ENCODE peak calls at places on chromosomes 11 and 22, in five cellular contexts. N is HepG2, G is GM12878, P is H1, K is K562. M is an unnamed sample.

GRCh38 chr11:47253660-47254059 is 4.1 kb upstream of the NR1H3 start:
- DNase-seq in G (no peak), P (no peak), N (peak), K (no peak), M (no peak)

GRCh38 chr11:54979375-54979774 is 272.7 kb downstream of the OR4A5 start:
- DNase-seq in K (no peak), G (no peak), P (no peak), N (no peak), M (no peak)

GRCh38 chr11:11157201-11157600 is 195.8 kb downstream of the CSNK2A3 start:
- DNase-seq in G (no peak), P (no peak), K (peak), N (peak), M (peak)

GRCh38 chr11:84855846-84856245 is 771.3 kb downstream of the DLG2 start:
- DNase-seq in P (no peak), N (no peak), K (no peak), G (no peak), M (no peak)

GRCh38 chr22:36180038-36180880 is 19.7 kb upstream of the APOL3 start:
- DNase-seq in P (peak), K (peak), N (peak), G (no peak), M (peak)

GRCh38 chr22:29167032-29167911 is 38.4 kb upstream of the EMID1 start:
- DNase-seq in K (no peak), P (no peak), N (no peak), G (peak), M (no peak)

GRCh38 chr11:111245425-111245824 is at the start of gene POU2AF2:
- DNase-seq in K (no peak), N (no peak), P (no peak), G (no peak), M (no peak)

GRCh38 chr11:102279641-102280170 is 37.6 kb upstream of the BIRC3 start:
- DNase-seq in K (no peak), G (peak), P (no peak), N (peak), M (no peak)

GRCh38 chr22:42905217-42905616 is 48.1 kb upstream of the ARFGAP3 start:
- DNase-seq in G (no peak), N (no peak), P (no peak), K (no peak), M (no peak)

GRCh38 chr11:28049338-28050216 is 58.4 kb downstream of the KIF18A start:
- DNase-seq in P (no peak), N (no peak), K (no peak), G (no peak), M (no peak)

GRCh38 chr11:131504199-131504949 is 134.0 kb downstream of the NTM start:
- DNase-seq in N (no peak), G (no peak), P (peak), K (no peak), M (peak)

GRCh38 chr11:952406-953385 is 27.0 kb downstream of the AP2A2 start:
- DNase-seq in P (no peak), K (no peak), N (peak), G (no peak), M (no peak)

GRCh38 chr11:1230456-1231395 is 7.9 kb downstream of the MUC5B start:
- DNase-seq in K (peak), G (no peak), P (peak), N (no peak), M (no peak)

GRCh38 chr11:133081730-133082452 is 450.4 kb downstream of the OPCML start:
- DNase-seq in K (no peak), P (no peak), G (no peak), N (no peak), M (no peak)

GRCh38 chr11:34552270-34552669 is 38.7 kb upstream of the ELF5 start:
- DNase-seq in P (no peak), N (no peak), G (no peak), K (no peak), M (no peak)

GRCh38 chr11:18027475-18027874 is 14.6 kb upstream of the SERGEF start:
- DNase-seq in P (no peak), G (no peak), N (no peak), K (no peak), M (no peak)

GRCh38 chr11:8959546-8960166 is 4.6 kb downstream of the TMEM9B start:
- DNase-seq in P (no peak), N (peak), K (peak), G (peak), M (peak)

GRCh38 chr11:93330446-93330984 is at the start of gene DEUP1:
- DNase-seq in P (peak), G (no peak), K (peak), N (no peak), M (peak)

GRCh38 chr11:77821349-77821851 is 456 bp downstream of the AAMDC start:
- DNase-seq in N (peak), G (no peak), P (no peak), K (peak), M (no peak)

GRCh38 chr11:88478136-88478785 is 140.7 kb upstream of the CTSC start:
- DNase-seq in K (no peak), G (no peak), N (no peak), P (no peak), M (no peak)

GRCh38 chr11:77107950-77108349 is 5.3 kb downstream of the OMP start:
- DNase-seq in K (no peak), N (peak), G (no peak), P (no peak), M (no peak)

DNA sequence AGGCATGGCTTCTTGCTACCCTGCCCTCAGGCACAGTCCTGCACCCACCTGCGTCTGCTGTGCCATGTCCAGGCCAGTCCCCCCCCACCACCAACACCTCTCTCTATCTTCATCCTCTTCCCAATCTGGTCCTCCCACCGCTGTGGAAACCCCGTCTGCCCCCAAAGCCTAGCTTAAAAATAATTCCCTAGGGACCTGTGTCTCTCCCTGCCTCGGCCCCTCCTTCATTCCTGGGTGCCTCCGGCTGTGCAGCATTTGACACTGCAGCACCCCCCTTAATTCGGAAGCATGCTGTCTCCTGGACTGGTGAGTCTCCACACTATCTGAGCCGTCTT is 2.5 kb upstream of the ASCL2 start:
- DNase-seq in N (no peak), G (no peak), K (no peak), P (no peak), M (no peak)
- TF ChIP-seq CREB1 in N (no peak), G (no peak), K (no peak), P (no peak), M (no peak)

GRCh38 chr22:46079861-46080821 is 70.2 kb upstream of the PPARA start:
- DNase-seq in P (no peak), N (no peak), K (no peak), G (no peak), M (peak)

GRCh38 chr22:46081036-46081830 is 69.1 kb upstream of the PPARA start:
- DNase-seq in K (no peak), G (no peak), N (no peak), P (no peak), M (peak)

GRCh38 chr22:46082633-46083032 is 67.7 kb upstream of the PPARA start:
- DNase-seq in K (no peak), P (no peak), G (no peak), N (no peak), M (no peak)

GRCh38 chr22:46083383-46084350 is 66.7 kb upstream of the PPARA start:
- DNase-seq in N (no peak), P (no peak), K (no peak), G (no peak), M (no peak)

GRCh38 chr22:46081831-46082210 is 68.5 kb upstream of the PPARA start:
- DNase-seq in P (no peak), K (no peak), G (no peak), N (no peak), M (peak)
- TF ChIP-seq USF2 in P (no peak), K (no peak), G (no peak), N (no peak), M (no peak)

GRCh38 chr22:30743257-30744020 is 48.8 kb downstream of the OSBP2 start:
- DNase-seq in G (no peak), P (no peak), N (no peak), K (no peak), M (no peak)
- TF ChIP-seq CREB1 in G (no peak), P (no peak), N (no peak), K (no peak), M (no peak)

GRCh38 chr22:46734830-46735453 is 3.1 kb downstream of the CERK start:
- DNase-seq in G (peak), P (no peak), N (no peak), K (no peak), M (no peak)
- TF ChIP-seq USF2 in G (no peak), P (no peak), N (no peak), K (no peak), M (no peak)

GRCh38 chr11:130170345-130170744 is 10.8 kb downstream of the ST14 start:
- DNase-seq in P (no peak), N (no peak), K (no peak), G (no peak), M (peak)
- TF ChIP-seq CREB1 in P (no peak), N (no peak), K (no peak), G (no peak), M (no peak)

GRCh38 chr11:13384837-13385417 is 78.1 kb downstream of the BTBD10 start:
- DNase-seq in K (peak), G (peak), N (peak), P (peak), M (peak)
- TF ChIP-seq USF2 in K (no peak), G (no peak), N (no peak), P (no peak), M (no peak)

DNA sequence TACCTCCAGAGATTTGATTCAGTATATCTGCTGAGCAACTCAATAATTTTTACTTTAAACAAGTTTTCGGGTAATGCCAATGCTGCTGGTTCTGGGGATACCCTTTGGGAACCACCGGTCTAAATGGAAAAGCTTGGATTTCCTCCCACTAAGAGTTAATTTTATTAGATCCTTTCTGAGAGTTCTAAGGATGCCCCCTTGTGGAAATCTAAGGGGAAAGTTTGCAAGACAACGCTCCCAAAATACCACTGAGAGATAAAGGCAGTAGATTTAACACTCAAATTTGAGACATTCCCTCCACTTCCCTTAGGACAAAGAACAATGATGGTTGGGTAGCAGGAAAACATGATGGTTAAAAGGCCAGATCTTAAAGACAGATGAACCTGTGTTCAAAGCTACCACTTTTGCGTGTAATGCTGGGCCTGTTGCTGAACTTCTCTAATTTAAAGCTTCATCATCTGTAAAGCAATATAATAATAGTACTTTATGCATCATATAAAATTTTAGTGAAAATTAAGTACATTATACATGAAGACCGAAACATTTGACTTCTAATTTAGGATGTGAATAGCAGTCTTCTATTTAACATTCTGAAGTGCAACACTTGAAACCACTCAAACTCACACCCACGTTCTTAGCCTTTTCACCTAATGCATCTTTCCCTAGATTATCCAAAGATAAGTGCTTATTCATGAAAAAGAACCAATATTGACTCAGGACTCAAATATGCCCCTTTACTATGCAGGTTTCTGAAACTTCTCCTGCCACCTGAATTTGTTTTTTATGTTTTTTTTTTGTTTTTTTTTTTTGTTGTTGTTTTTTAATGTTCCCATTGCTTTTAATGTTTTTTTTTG is 110.1 kb upstream of the LUZP2 start:
- DNase-seq in K (no peak), P (no peak), G (no peak), N (peak), M (no peak)
- TF ChIP-seq CREB1 in K (no peak), P (no peak), G (no peak), N (no peak), M (no peak)

GRCh38 chr22:24423519-24424000 is 3.8 kb upstream of the ADORA2A start:
- DNase-seq in K (peak), G (no peak), N (no peak), P (peak), M (peak)
- TF ChIP-seq USF2 in K (no peak), G (no peak), N (no peak), P (no peak), M (no peak)

DNA sequence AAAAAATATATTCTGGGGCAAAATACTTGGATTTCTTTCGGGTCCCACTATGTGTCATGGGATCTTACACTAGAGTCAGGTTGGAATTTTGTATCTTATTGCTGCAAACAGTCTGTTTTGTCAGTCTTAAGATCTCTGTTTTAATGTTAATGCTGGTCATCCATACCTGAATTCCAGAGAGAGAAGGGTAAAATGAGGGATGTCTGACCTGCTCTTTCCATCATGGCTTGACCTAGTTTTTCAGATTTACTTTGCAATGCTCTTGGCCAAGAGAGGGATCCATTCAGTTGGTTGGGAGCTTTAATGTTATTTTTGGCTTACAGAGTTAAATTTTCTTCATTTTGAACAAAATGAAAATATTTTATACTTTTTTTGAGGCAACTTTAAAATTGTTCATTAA is 117.2 kb downstream of the CASP12 start:
- DNase-seq in K (no peak), G (no peak), N (no peak), P (no peak), M (no peak)
- TF ChIP-seq CREB1 in K (no peak), G (no peak), N (no peak), P (no peak), M (no peak)

GRCh38 chr22:45227645-45228400 is 12.9 kb downstream of the KIAA0930 start:
- DNase-seq in G (no peak), N (no peak), P (no peak), K (no peak), M (no peak)
- TF ChIP-seq USF2 in G (no peak), N (no peak), P (no peak), K (no peak), M (no peak)